ENCODE peak calls at places on chromosomes 5 and 9, in five cellular contexts. A is endothelial cell; W is breast epithelium; M is Calu3; E is effector memory CD8-positive, alpha-beta T cell. Y is an unnamed sample.

GRCh38 chr9:96020822-96021615 is 145.5 kb downstream of the ERCC6L2 start:
- DNase-seq in M (peak), A (peak), W (no peak), E (peak), Y (no peak)

GRCh38 chr9:136711751-136712689 is at the start of gene DIPK1B:
- DNase-seq in M (no peak), W (no peak), E (no peak), A (peak), Y (peak)

GRCh38 chr9:14911046-14911445 is 818 bp upstream of the FREM1 start:
- DNase-seq in E (no peak), M (no peak), A (no peak), W (no peak), Y (no peak)

GRCh38 chr5:73448451-73449136 is at the start of gene FOXD1:
- DNase-seq in M (peak), A (peak), W (no peak), E (peak), Y (peak)

GRCh38 chr5:143244990-143245389 is 158.5 kb downstream of the NR3C1 start:
- DNase-seq in E (no peak), A (no peak), W (no peak), M (no peak), Y (no peak)

GRCh38 chr5:87116821-87117512 is 150.7 kb upstream of the RASA1 start:
- DNase-seq in M (no peak), A (no peak), W (no peak), E (no peak), Y (no peak)

GRCh38 chr5:8949908-8950307 is 596.0 kb downstream of the SEMA5A start:
- DNase-seq in E (no peak), A (no peak), M (no peak), W (no peak), Y (no peak)

GRCh38 chr9:15965246-15965745 is 412.5 kb downstream of the CCDC171 start:
- DNase-seq in E (no peak), W (no peak), A (no peak), M (no peak), Y (no peak)

GRCh38 chr9:92171281-92171680 is 56.1 kb upstream of the SPTLC1 start:
- DNase-seq in E (no peak), W (no peak), A (no peak), M (no peak), Y (no peak)

GRCh38 chr5:1188464-1188863 is 12.9 kb upstream of the SLC6A19 start:
- DNase-seq in M (no peak), W (no peak), A (no peak), E (no peak), Y (no peak)

GRCh38 chr5:149037819-149038218 is 25.0 kb downstream of the SH3TC2 start:
- DNase-seq in M (peak), A (no peak), E (no peak), W (no peak), Y (no peak)

GRCh38 chr5:59380350-59380951 is 513.1 kb downstream of the PDE4D start:
- DNase-seq in M (no peak), W (no peak), E (no peak), A (no peak), Y (peak)

GRCh38 chr9:19768798-19769197 is 20.0 kb downstream of the SLC24A2 start:
- DNase-seq in W (no peak), M (no peak), A (no peak), E (no peak), Y (no peak)

GRCh38 chr9:110599468-110599867 is 19.9 kb upstream of the SVEP1 start:
- DNase-seq in E (no peak), A (no peak), M (no peak), W (no peak), Y (no peak)

GRCh38 chr5:68699966-68700365 is 393.8 kb upstream of the SLC30A5 start:
- DNase-seq in M (no peak), W (no peak), E (no peak), A (no peak), Y (no peak)

GRCh38 chr9:5002811-5003210 is 17.7 kb downstream of the JAK2 start:
- DNase-seq in A (no peak), M (no peak), W (no peak), E (no peak), Y (no peak)

GRCh38 chr5:116938488-116938887 is 363.9 kb upstream of the SEMA6A start:
- DNase-seq in E (no peak), W (no peak), M (no peak), A (no peak), Y (no peak)

GRCh38 chr5:145829708-145830361 is 5.3 kb downstream of the PRELID2 start:
- DNase-seq in E (no peak), W (no peak), A (no peak), M (peak), Y (peak)

GRCh38 chr9:126788631-126789349 is 16.1 kb upstream of the ZBTB43 start:
- DNase-seq in E (no peak), A (no peak), W (no peak), M (no peak), Y (no peak)

GRCh38 chr9:134424818-134425217 is 98.6 kb downstream of the RXRA start:
- DNase-seq in E (no peak), W (no peak), M (no peak), A (no peak), Y (no peak)

Y was measured in NCI-H2081.